ENCODE peak calls at places on chromosome 15, in four cellular contexts. Y is cardiac muscle cell, G is pancreas, Z is astrocyte of the spinal cord. N is an unnamed sample.

GRCh38 chr15:40470423-40471104 is at the start of gene CHST14:
- DNase-seq in Y (peak; percentile 87), G (peak; percentile 46), Z (peak; percentile 39), N (no peak)

GRCh38 chr15:31269961-31270575 is 56.6 kb upstream of the KLF13 start:
- DNase-seq in Y (no peak), G (peak; percentile 10), Z (no peak), N (no peak)

GRCh38 chr15:94246016-94246415 is 14.7 kb downstream of the MCTP2 start:
- DNase-seq in Y (no peak), G (no peak), Z (no peak), N (no peak)

GRCh38 chr15:31221936-31222515 is 104.6 kb upstream of the KLF13 start:
- DNase-seq in Y (no peak), G (no peak), Z (no peak), N (no peak)

GRCh38 chr15:40281057-40281850 is 1.6 kb downstream of the ANKRD63 start:
- DNase-seq in Y (no peak), G (no peak), Z (no peak), N (no peak)

GRCh38 chr15:53830707-53831386 is 71.4 kb upstream of the WDR72 start:
- DNase-seq in Y (no peak), G (no peak), Z (no peak), N (no peak)

GRCh38 chr15:50244959-50245624 is 20.4 kb downstream of the HDC start:
- DNase-seq in Y (no peak), G (no peak), Z (no peak), N (no peak)

GRCh38 chr15:85625856-85626255 is 168.9 kb downstream of the KLHL25 start:
- DNase-seq in Y (no peak), G (no peak), Z (peak; percentile 62), N (no peak)

GRCh38 chr15:60115579-60116415 is 111.7 kb downstream of the FOXB1 start:
- DNase-seq in Y (no peak), G (no peak), Z (peak; percentile 71), N (no peak)

GRCh38 chr15:22253676-22254408 is 173.5 kb downstream of the OR4M2 start:
- DNase-seq in Y (no peak), G (no peak), Z (no peak), N (peak; percentile 29)

GRCh38 chr15:58308742-58309355 is 122.9 kb upstream of the LIPC start:
- DNase-seq in Y (no peak), G (no peak), Z (no peak), N (no peak)

GRCh38 chr15:53580371-53580770 is 179.1 kb downstream of the WDR72 start:
- DNase-seq in Y (no peak), G (peak; percentile 50), Z (peak; percentile 32), N (no peak)

GRCh38 chr15:93217343-93217742 is 128.3 kb upstream of the RGMA start:
- DNase-seq in Y (no peak), G (no peak), Z (no peak), N (no peak)

GRCh38 chr15:64209680-64210334 is 47.0 kb upstream of the PPIB start:
- DNase-seq in Y (peak; percentile 35), G (no peak), Z (peak; percentile 65), N (peak; percentile 4)

GRCh38 chr15:94584833-94585244 is 353.5 kb downstream of the MCTP2 start:
- DNase-seq in Y (no peak), G (no peak), Z (peak; percentile 48), N (peak; percentile 10)

GRCh38 chr15:30940359-30940758 is 36.6 kb downstream of the FAN1 start:
- DNase-seq in Y (no peak), G (no peak), Z (no peak), N (no peak)

GRCh38 chr15:51765751-51766150 is 14.4 kb downstream of the TMOD2 start:
- DNase-seq in Y (no peak), G (no peak), Z (no peak), N (no peak)

GRCh38 chr15:51771773-51772172 is 20.4 kb downstream of the TMOD2 start:
- DNase-seq in Y (no peak), G (no peak), Z (no peak), N (no peak)

GRCh38 chr15:51770902-51771301 is 19.5 kb downstream of the TMOD2 start:
- DNase-seq in Y (no peak), G (no peak), Z (no peak), N (no peak)

GRCh38 chr15:51768018-51768417 is 16.6 kb downstream of the TMOD2 start:
- DNase-seq in Y (no peak), G (no peak), Z (no peak), N (no peak)
- H3K4me3 ChIP-seq in Y (no peak overlapping the region), G (no peak overlapping the region), Z (no peak overlapping the region), N (no peak overlapping the region)

DNA sequence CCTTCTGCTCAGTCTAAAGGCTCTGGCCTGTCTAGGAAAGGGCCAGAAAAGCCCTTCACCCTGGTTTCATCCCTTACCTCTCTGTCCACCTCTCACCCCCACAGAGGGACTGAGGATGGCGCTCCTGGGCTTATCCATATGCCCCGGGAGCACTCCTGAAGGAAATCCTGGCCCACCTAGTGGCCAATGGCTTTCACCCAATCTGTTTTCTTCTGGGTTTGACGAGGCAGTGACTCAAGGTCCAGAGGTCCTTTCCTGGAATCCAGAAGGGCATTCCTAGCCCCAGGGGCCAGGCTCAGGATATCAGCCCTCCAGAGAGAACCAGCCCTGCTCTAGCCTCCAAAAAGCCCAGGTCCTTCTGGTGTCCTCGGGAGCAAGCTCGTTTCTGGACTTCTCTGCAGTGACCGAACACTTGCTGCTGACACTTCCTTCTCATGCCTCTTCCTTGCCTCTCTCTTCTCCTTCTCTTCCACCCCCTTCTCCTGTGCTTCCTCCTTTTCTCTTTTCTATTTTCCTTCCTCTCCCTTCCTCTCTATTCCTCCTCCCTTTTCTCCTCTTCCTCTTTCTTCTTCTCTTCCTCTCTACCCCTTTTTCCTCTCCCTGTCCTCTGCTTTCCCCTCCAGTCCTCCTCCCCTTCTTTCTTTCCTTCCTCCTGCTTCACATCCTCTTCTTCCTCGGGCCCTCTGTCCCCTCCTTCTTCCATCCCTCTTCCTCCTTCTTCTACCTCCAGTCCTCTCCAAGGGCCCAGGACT is 59.6 kb downstream of the RHCG start:
- DNase-seq in Y (no peak), G (no peak), Z (no peak), N (no peak)
- H3K4me3 ChIP-seq in Y (no peak overlapping the region), G (no peak overlapping the region), Z (no peak overlapping the region), N (no peak overlapping the region)

GRCh38 chr15:55659481-55659880 is 71.3 kb upstream of the PYGO1 start:
- DNase-seq in Y (no peak), G (no peak), Z (no peak), N (no peak)
- H3K4me3 ChIP-seq in Y (no peak overlapping the region), G (no peak overlapping the region), Z (no peak overlapping the region), N (no peak overlapping the region)

GRCh38 chr15:67105991-67106763 is 40.8 kb downstream of the SMAD3 start:
- DNase-seq in Y (no peak), G (no peak), Z (no peak), N (no peak)

GRCh38 chr15:67106764-67107013 is 41.3 kb downstream of the SMAD3 start:
- DNase-seq in Y (no peak), G (no peak), Z (no peak), N (no peak)

GRCh38 chr15:67105065-67105951 is 39.9 kb downstream of the SMAD3 start:
- DNase-seq in Y (no peak), G (peak; percentile 69), Z (peak; percentile 98), N (no peak)

GRCh38 chr15:67108122-67108871 is 42.9 kb downstream of the SMAD3 start:
- DNase-seq in Y (no peak), G (no peak), Z (no peak), N (no peak)

DNA sequence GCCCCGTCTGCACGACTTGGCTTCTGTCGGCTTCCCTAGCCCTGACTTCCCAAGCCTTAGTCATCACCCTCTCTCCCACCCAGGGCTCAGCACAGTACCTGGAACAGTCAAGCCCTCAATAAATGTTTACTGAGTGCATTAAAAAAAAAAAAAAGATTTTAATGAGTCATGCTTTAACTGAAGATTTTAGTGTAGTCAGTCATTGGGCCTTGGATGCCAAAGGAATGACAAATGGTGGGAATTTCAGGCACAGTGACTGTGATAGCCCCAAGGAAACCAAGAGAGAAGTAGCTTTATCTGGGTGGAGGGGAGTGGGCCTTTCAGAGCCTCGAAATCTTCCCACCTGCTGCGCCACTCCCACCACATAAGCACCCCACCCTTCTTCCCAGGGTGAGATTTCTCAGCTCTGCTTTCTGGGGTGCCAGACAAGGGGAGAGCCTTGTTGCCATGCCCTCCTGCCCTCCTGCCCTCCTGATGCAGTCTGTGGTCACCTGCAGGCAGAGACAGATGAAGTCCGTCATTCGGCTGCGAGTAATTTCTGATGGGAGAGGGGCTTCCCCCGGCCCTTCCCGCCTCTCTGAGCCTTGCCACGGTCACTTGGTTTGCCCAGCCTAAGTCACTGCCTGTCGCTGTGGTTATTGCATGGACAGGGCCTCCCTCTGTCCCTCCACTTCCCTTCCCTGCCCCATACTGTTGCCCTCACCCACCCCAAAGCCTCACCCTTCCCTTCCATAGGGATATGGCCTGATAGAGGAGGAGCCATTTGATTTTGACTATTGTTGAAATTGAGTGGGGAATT is 41.8 kb downstream of the SMAD3 start:
- DNase-seq in Y (no peak), G (peak; percentile 80), Z (peak; percentile 99), N (no peak)
- H3K4me3 ChIP-seq in Y (no peak overlapping the region), G (no peak overlapping the region), Z (no peak overlapping the region), N (no peak overlapping the region)

DNA sequence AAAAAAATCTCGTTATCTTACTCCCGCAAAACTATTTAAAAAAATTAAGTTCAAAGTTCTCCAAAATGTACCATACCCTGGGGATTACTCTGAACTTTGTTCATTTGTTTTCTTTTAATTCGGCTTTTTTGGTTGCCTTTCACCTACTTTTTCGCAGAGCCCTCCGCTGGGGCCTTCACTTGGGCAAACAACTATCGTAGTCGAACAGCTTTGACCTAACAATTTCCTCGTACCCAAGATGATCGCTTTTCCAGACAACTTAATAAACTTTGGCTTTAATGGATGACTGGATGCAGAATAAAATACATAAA is 2.7 kb downstream of the HDDC3 start:
- DNase-seq in Y (no peak), G (no peak), Z (no peak), N (no peak)
- H3K4me3 ChIP-seq in Y (no peak overlapping the region), G (peak overlapping the region; percentile 38), Z (peak overlapping the region; percentile 56), N (peak overlapping the region; percentile 99)

DNA sequence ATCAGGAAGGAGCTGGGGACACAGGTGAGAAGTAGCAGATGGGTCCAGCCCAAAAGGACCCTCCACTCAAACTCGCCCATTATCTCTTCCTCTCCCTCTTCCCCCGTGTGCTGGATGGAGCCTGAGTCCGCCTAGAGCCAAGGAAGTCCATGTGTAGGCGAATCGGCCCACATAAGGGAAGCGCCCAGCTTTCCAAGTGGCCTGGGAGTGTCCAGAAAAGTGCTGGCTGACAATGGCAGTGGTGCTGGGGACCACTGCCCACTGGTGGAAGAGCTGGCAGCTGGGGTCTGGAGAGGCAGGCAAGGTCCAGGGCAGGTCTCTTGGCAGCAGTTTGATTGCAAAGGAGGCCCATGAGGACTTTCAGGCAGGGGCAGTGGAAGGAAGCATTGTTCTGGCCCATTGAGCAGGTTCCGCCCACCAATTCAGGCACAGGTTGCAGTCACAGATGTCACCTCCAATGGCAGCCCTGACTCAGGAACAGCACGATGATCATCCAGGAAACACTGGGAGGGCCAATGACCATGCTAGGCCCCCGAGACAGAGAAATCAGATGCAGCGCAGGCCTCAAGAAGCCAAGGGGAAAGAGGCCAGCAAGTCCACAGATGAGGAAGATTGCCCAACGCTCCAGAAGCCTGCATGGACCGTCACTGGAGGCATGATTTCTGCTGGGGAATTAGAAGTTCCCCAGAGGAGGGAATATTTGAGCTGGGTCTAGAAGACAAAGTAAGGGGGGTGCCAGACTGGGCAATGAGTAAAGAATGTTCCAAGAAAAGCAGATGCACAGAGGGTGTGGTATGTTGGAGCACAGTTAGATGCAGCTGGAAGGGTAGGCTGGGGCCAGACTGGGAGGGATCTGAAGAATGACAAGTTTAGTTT is 3.0 kb downstream of the MFGE8 start:
- DNase-seq in Y (no peak), G (no peak), Z (no peak), N (no peak)
- H3K4me3 ChIP-seq in Y (no peak overlapping the region), G (no peak overlapping the region), Z (no peak overlapping the region), N (no peak overlapping the region)